ENCODE peak calls at places on chromosomes 2 and 18, in four cellular contexts. T is IMR-90, A is T-helper 2 cell, U is brain microvascular endothelial cell. I is an unnamed sample.

GRCh38 chr18:27713037-27713726 is 463.7 kb downstream of the CDH2 start:
- DNase-seq in A (no peak), T (no peak), U (peak; percentile 18), I (no peak)

GRCh38 chr18:8416212-8417019 is 192.8 kb upstream of the RAB12 start:
- DNase-seq in U (peak; percentile 26), A (no peak), T (peak; percentile 4), I (no peak)

GRCh38 chr2:157657858-157658257 is 29.2 kb upstream of the ACVR1C start:
- DNase-seq in A (no peak), U (no peak), T (no peak), I (no peak)

GRCh38 chr2:239726631-239727181 is 298.4 kb downstream of the NDUFA10 start:
- DNase-seq in A (no peak), T (no peak), U (no peak), I (no peak)

GRCh38 chr2:11865820-11866219 is 119.4 kb downstream of the LPIN1 start:
- DNase-seq in T (no peak), A (no peak), U (no peak), I (no peak)

GRCh38 chr2:145067631-145068030 is 547.7 kb upstream of the ZEB2 start:
- DNase-seq in T (no peak), U (no peak), A (no peak), I (no peak)

GRCh38 chr18:59697236-59697932 is at the start of gene CCBE1:
- DNase-seq in A (no peak), T (peak; percentile 71), U (peak; percentile 55), I (peak; percentile 61)

GRCh38 chr2:57497489-57498096 is 549.0 kb upstream of the VRK2 start:
- DNase-seq in A (no peak), T (peak; percentile 32), U (peak; percentile 63), I (no peak)

GRCh38 chr2:147989809-147990403 is 30.6 kb downstream of the ORC4 start:
- DNase-seq in T (peak; percentile 72), A (no peak), U (peak; percentile 41), I (no peak)

GRCh38 chr2:27306657-27307544 is 1.3 kb downstream of the UCN start:
- DNase-seq in T (no peak), A (peak; percentile 19), U (no peak), I (no peak)

GRCh38 chr2:153963247-153963646 is 91.5 kb downstream of the GALNT13 start:
- DNase-seq in U (no peak), A (no peak), T (no peak), I (no peak)

GRCh38 chr18:68839701-68840100 is 41.8 kb downstream of the CCDC102B start:
- DNase-seq in T (no peak), A (no peak), U (peak; percentile 28), I (no peak)

GRCh38 chr2:221517362-221518121 is 54.6 kb downstream of the EPHA4 start:
- DNase-seq in A (peak; percentile 57), T (peak; percentile 88), U (peak; percentile 47), I (no peak)

GRCh38 chr2:180979086-180979934 is 1.1 kb upstream of the UBE2E3 start:
- DNase-seq in T (peak; percentile 76), A (no peak), U (peak; percentile 74), I (no peak)

GRCh38 chr2:238286987-238287386 is 1.4 kb downstream of the PER2 start:
- DNase-seq in A (peak; percentile 40), U (no peak), T (no peak), I (no peak)

GRCh38 chr18:78128004-78128403 is 851.6 kb upstream of the SALL3 start:
- DNase-seq in T (no peak), U (no peak), A (no peak), I (no peak)

GRCh38 chr2:200615247-200615646 is 29.4 kb downstream of the AOX1 start:
- DNase-seq in A (no peak), U (peak; percentile 76), T (peak; percentile 78), I (no peak)

GRCh38 chr18:5527603-5528002 is 16.2 kb downstream of the EPB41L3 start:
- DNase-seq in T (peak; percentile 86), U (peak; percentile 78), A (no peak), I (no peak)

GRCh38 chr2:212892193-212892592 is 259.2 kb downstream of the IKZF2 start:
- DNase-seq in T (peak; percentile 64), A (no peak), U (peak; percentile 40), I (no peak)

GRCh38 chr18:49030692-49031443 is 80.1 kb upstream of the SMAD7 start:
- DNase-seq in A (no peak), U (no peak), T (no peak), I (peak; percentile 10)

GRCh38 chr2:217568289-217568985 is 434.4 kb downstream of the TNS1 start:
- DNase-seq in A (no peak), U (no peak), T (peak; percentile 45), I (no peak)

GRCh38 chr2:226766352-226767055 is 33.1 kb downstream of the IRS1 start:
- DNase-seq in A (no peak), T (peak; percentile 80), U (peak; percentile 20), I (no peak)

GRCh38 chr2:133025004-133025403 is 355.0 kb upstream of the LYPD1 start:
- DNase-seq in T (peak; percentile 56), U (no peak), A (no peak), I (no peak)

GRCh38 chr2:97812916-97813315 is 99.5 kb downstream of the ZAP70 start:
- DNase-seq in A (no peak), T (peak; percentile 21), U (no peak), I (no peak)

GRCh38 chr2:100409975-100410647 is 7.4 kb downstream of the CHST10 start:
- DNase-seq in U (no peak), T (no peak), A (no peak), I (no peak)

GRCh38 chr2:237536617-237537016 is 29.8 kb upstream of the PRLH start:
- DNase-seq in T (no peak), A (no peak), U (no peak), I (no peak)

GRCh38 chr2:137206064-137206463 is 440.7 kb downstream of the THSD7B start:
- DNase-seq in U (no peak), A (no peak), T (no peak), I (no peak)

I was measured in ureter.